ENCODE peak calls at places on chromosomes 5 and 9, in eight cellular contexts. D, B, N, K, T, Z, L and Q are unnamed samples.

GRCh38 chr5:154997746-154998145 is 15.8 kb upstream of the KIF4B start:
- DNase-seq in D (no peak), B (no peak), N (no peak), K (no peak), T (peak; percentile 2), Z (no peak), L (no peak), Q (no peak)

GRCh38 chr9:71177901-71178300 is 56.5 kb upstream of the TRPM3 start:
- DNase-seq in D (no peak), B (no peak), N (no peak), K (no peak), T (no peak), Z (no peak), L (no peak), Q (no peak)

GRCh38 chr5:129097498-129098296 is 3.1 kb downstream of the ISOC1 start:
- DNase-seq in D (no peak), B (no peak), N (no peak), K (no peak), T (no peak), Z (no peak), L (no peak), Q (no peak)

GRCh38 chr5:40775846-40776657 is 20.3 kb upstream of the TTC33 start:
- DNase-seq in D (no peak), B (no peak), N (no peak), K (no peak), T (no peak), Z (no peak), L (no peak), Q (no peak)

GRCh38 chr9:86322973-86323644 is 31.1 kb downstream of the TUT7 start:
- DNase-seq in D (no peak), B (no peak), N (no peak), K (no peak), T (peak; percentile 81), Z (peak; percentile 93), L (no peak), Q (no peak)

GRCh38 chr5:23655674-23656073 is 148.3 kb downstream of the PRDM9 start:
- DNase-seq in D (no peak), B (no peak), N (no peak), K (no peak), T (no peak), Z (no peak), L (no peak), Q (no peak)

GRCh38 chr5:135251099-135251498 is 147.9 kb downstream of the MACROH2A1 start:
- DNase-seq in D (no peak), B (no peak), N (no peak), K (no peak), T (no peak), Z (no peak), L (no peak), Q (no peak)

GRCh38 chr5:25448190-25448621 is 803.4 kb upstream of the CDH10 start:
- DNase-seq in D (no peak), B (no peak), N (no peak), K (no peak), T (no peak), Z (no peak), L (no peak), Q (no peak)

GRCh38 chr5:149133795-149134777 is 7.2 kb upstream of the ABLIM3 start:
- DNase-seq in D (no peak), B (peak; percentile 86), N (no peak), K (peak; percentile 59), T (peak; percentile 95), Z (peak; percentile 95), L (no peak), Q (no peak)

GRCh38 chr5:109707531-109707930 is 17.8 kb downstream of the MAN2A1 start:
- DNase-seq in D (no peak), B (no peak), N (no peak), K (no peak), T (no peak), Z (no peak), L (no peak), Q (no peak)

GRCh38 chr5:127785098-127785927 is 82.1 kb downstream of the CCDC192 start:
- DNase-seq in D (no peak), B (no peak), N (no peak), K (no peak), T (peak; percentile 85), Z (peak; percentile 93), L (no peak), Q (no peak)

GRCh38 chr5:372911-373709 is 51.6 kb downstream of the AHRR start:
- DNase-seq in D (peak; percentile 2), B (no peak), N (no peak), K (no peak), T (no peak), Z (no peak), L (no peak), Q (peak; percentile 21)

GRCh38 chr9:112233769-112234168 is 58.7 kb upstream of the SUSD1 start:
- DNase-seq in D (no peak), B (no peak), N (no peak), K (no peak), T (peak; percentile 68), Z (peak; percentile 85), L (no peak), Q (no peak)

GRCh38 chr9:121622842-121623203 is 28.6 kb upstream of the DAB2IP start:
- DNase-seq in D (no peak), B (no peak), N (no peak), K (no peak), T (no peak), Z (peak; percentile 27), L (peak; percentile 52), Q (peak; percentile 46)

GRCh38 chr9:19460258-19460657 is 51.4 kb downstream of the ACER2 start:
- DNase-seq in D (no peak), B (no peak), N (no peak), K (no peak), T (peak; percentile 18), Z (no peak), L (no peak), Q (no peak)

GRCh38 chr5:147935032-147935431 is 28.7 kb upstream of the C5orf46 start:
- DNase-seq in D (no peak), B (no peak), N (no peak), K (no peak), T (peak; percentile 79), Z (peak; percentile 60), L (no peak), Q (no peak)

DNA sequence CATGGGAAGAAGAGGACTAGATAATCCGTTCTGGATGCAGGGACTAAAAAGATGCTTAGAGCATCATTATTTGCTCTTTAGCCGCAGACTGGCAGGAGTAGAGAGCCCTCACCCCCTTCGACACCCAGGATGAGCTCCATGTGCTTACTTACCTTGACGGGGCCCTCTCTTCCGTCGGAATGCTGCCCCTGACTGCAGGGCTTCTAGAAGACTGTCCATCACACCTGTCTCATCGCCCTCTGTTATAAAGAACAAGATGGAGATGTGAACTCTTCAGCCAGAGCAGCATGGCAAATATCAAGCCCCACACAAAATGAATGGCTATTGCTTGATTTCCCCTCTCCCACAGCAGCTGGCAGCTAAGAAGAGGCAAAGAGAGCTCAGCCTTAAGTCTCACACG is 35.1 kb downstream of the PCDHGC5 start:
- DNase-seq in D (no peak), B (no peak), N (no peak), K (no peak), T (no peak), Z (no peak), L (no peak), Q (no peak)
- H3K4me1 ChIP-seq in D (no peaks in the 10 kb centered on the region), B (peaks cover 66% of the 10 kb centered on the region), N (peaks cover 19% of the 10 kb centered on the region), K (peaks cover 3% of the 10 kb centered on the region), T (peaks cover 62% of the 10 kb centered on the region), Z (peaks cover 67% of the 10 kb centered on the region), L (peaks cover 73% of the 10 kb centered on the region), Q (peaks cover 48% of the 10 kb centered on the region)

DNA sequence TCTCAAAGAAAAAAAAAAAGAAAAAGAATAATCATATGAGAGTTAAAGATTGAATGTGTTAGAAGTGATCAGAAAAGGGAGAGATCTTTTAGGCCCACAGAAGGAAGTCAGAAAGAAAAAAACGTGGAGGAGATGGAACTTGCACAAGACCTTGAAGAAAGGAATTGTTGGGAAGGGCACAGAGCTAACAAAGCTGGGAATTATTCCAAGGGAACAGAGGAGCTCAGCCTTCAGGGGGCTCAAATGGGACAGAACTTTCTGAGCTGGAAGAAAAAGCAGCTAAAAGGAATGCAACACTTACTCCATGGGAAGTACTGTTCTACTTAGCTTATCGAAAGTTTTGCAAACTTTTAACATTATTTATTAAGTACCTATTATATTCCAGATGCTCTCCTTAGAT is 153.4 kb upstream of the ADRA1B start:
- DNase-seq in D (no peak), B (no peak), N (no peak), K (no peak), T (no peak), Z (no peak), L (no peak), Q (no peak)
- H3K36me3 ChIP-seq in D (no peaks in the 10 kb centered on the region), B (no peaks in the 10 kb centered on the region), N (no peaks in the 10 kb centered on the region), K (no peaks in the 10 kb centered on the region), T (no peaks in the 10 kb centered on the region), Z (no peaks in the 10 kb centered on the region), L (no peaks in the 10 kb centered on the region), Q (no peaks in the 10 kb centered on the region)

GRCh38 chr5:177303925-177304391 is 359 bp downstream of the PRELID1 start:
- DNase-seq in D (no peak), B (peak; percentile 44), N (no peak), K (no peak), T (peak; percentile 9), Z (peak; percentile 50), L (no peak), Q (peak; percentile 22)

GRCh38 chr5:177303121-177303924 is at the start of the genes PRELID1 and RAB24:
- DNase-seq in D (peak; percentile 92), B (peak; percentile 95), N (peak; percentile 91), K (peak; percentile 86), T (peak; percentile 79), Z (peak; percentile 97), L (peak; percentile 94), Q (peak; percentile 92)

GRCh38 chr5:177301503-177302165 is 1.9 kb downstream of the RAB24 start:
- DNase-seq in D (no peak), B (peak; percentile 54), N (peak; percentile 90), K (no peak), T (no peak), Z (peak; percentile 17), L (peak; percentile 61), Q (peak; percentile 85)

GRCh38 chr5:177300971-177301370 is 2.5 kb downstream of the RAB24 start:
- DNase-seq in D (no peak), B (no peak), N (no peak), K (no peak), T (no peak), Z (no peak), L (no peak), Q (no peak)

GRCh38 chr5:177302354-177303110 is 987 bp downstream of the RAB24 start:
- DNase-seq in D (no peak), B (peak; percentile 36), N (no peak), K (no peak), T (peak; percentile 5), Z (peak; percentile 53), L (no peak), Q (no peak)
- H3K4me1 ChIP-seq in D (peaks cover 57% of the 10 kb centered on the region), B (peaks cover 39% of the 10 kb centered on the region), N (peaks cover 36% of the 10 kb centered on the region), K (peaks cover 23% of the 10 kb centered on the region), T (peaks cover 15% of the 10 kb centered on the region), Z (peaks cover 21% of the 10 kb centered on the region), L (peaks cover 78% of the 10 kb centered on the region), Q (peaks cover 63% of the 10 kb centered on the region)

DNA sequence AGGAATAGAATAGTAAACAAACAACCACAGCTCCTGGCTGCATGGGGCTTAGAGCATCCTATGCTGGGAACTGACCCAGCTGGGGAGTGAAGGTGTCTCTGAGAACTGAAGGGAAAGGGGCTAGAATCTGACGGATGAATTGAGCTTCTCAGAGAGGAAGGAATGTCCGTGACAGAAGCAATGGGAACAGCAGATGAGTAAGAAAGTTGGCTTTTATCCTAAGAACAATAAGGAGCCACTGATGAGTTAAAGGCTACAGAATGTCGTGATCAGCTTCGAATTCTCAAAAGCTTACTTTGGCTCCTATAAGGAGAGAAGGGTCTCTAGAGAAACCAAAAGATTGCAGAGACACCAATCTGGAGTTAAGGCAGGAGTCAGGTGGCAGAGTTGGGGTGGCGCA is 52.6 kb downstream of the EBF1 start:
- DNase-seq in D (no peak), B (no peak), N (no peak), K (no peak), T (peak; percentile 41), Z (peak; percentile 49), L (no peak), Q (no peak)
- H3K36me3 ChIP-seq in D (no peaks in the 10 kb centered on the region), B (no peaks in the 10 kb centered on the region), N (no peaks in the 10 kb centered on the region), K (no peaks in the 10 kb centered on the region), T (no peaks in the 10 kb centered on the region), Z (no peaks in the 10 kb centered on the region), L (no peaks in the 10 kb centered on the region), Q (no peaks in the 10 kb centered on the region)